ENCODE peak calls at places on chromosome 7, in five cellular contexts. T is heart right ventricle; I is right atrium auricular region; S is CD8-positive, alpha-beta T cell; U is H1. G is an unnamed sample. For H3K4me1 and H3K36me3, the result is how much of the 10 kb centered on the place peaks cover.

GRCh38 chr7:110775046-110775445 is 315.9 kb upstream of the LRRN3 start:
- DNase-seq in T (no peak), S (no peak), U (no peak), I (no peak), G (no peak)

GRCh38 chr7:150938566-150938965 is 39.6 kb downstream of the KCNH2 start:
- DNase-seq in T (no peak), I (no peak), U (no peak), S (no peak), G (no peak)

GRCh38 chr7:122528879-122529481 is 169.9 kb downstream of the RNF133 start:
- DNase-seq in U (no peak), I (no peak), T (no peak), S (no peak), G (no peak)

GRCh38 chr7:101784275-101785127 is 32.9 kb upstream of the CUX1 start:
- DNase-seq in T (no peak), U (no peak), I (no peak), S (no peak), G (no peak)

GRCh38 chr7:32117837-32118236 is 47.6 kb upstream of the PDE1C start:
- DNase-seq in U (no peak), T (no peak), I (no peak), S (no peak), G (no peak)

GRCh38 chr7:30523466-30523865 is 18.8 kb upstream of the GGCT start:
- DNase-seq in U (no peak), I (no peak), S (no peak), T (no peak), G (no peak)

GRCh38 chr7:151012031-151012692 is 12.1 kb downstream of the ATG9B start:
- DNase-seq in U (no peak), I (no peak), S (peak), T (no peak), G (no peak)

GRCh38 chr7:36289833-36290661 is 99.6 kb upstream of the ANLN start:
- DNase-seq in U (no peak), I (no peak), T (no peak), S (no peak), G (peak)

GRCh38 chr7:80277434-80278427 is 143.1 kb downstream of the GNAI1 start:
- DNase-seq in I (no peak), S (no peak), U (no peak), T (no peak), G (no peak)

GRCh38 chr7:121624922-121625321 is 228.8 kb upstream of the FAM3C start:
- DNase-seq in I (peak), S (no peak), U (no peak), T (peak), G (no peak)

GRCh38 chr7:111639894-111640293 is 77.6 kb upstream of the IMMP2L start:
- DNase-seq in T (no peak), I (no peak), S (no peak), U (no peak), G (no peak)

DNA sequence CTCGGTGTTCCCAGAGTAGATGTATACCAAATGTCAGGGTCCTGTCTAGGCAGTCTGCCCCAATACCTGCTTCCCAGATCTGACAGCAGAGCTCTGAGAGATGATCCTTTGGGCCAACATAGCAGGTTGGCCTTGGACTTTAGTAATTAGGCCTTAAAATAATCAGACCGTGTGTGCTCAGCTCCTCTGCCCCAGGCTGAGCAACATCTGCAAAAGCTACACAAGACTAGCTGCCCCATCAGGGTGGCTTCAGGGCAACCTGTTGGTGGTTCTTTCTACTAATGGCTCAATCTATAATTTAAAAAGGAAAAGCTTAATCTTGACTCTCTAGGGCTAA is 55.4 kb downstream of the GSDME start:
- DNase-seq in T (no peak), U (peak), I (no peak), S (no peak), G (no peak)
- H3K4me1 ChIP-seq in T (under half), U (under half), I (half or more), S (under half), G (under half)

DNA sequence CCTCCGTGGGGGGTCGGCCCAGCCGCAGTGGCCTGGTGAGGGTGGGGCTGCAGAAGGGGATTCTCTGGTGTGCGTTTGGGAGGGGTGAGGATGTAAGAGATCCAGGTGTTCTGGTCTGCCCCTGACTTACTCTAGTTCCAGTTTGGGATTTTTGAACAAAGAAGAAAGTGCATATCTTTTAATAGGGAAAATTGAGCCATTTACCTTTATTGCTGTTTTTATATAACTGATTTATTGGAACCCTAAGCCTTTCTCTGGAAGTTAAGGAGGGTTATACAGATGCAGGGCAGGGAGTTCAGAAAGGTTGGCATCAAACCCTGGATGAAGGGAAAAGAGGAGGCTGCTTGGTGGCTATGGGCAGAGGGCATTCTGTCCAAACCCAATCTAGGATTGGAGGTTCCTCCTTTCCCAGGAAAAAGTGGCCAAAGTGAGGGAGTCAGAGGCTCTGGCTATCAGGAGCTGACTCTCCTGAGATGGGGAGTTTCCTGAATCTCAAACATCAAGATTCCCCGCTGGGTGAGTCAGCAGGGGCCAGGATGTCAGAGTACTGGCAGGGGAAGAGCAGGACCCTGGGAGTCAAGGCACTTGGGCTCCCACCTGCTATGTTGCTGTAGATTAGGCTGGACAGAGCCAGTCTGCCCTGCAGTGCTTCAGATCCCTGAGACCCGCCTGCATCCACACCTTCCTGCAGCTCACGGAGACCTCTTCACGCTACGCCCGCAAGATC is 67.5 kb downstream of the CLIP2 start:
- DNase-seq in T (no peak), U (no peak), I (no peak), S (no peak), G (no peak)
- H3K36me3 ChIP-seq in T (under half), U (under half), I (under half), S (under half), G (under half)

GRCh38 chr7:26630361-26630760 is 234.0 kb downstream of the SKAP2 start:
- DNase-seq in S (no peak), U (no peak), I (no peak), T (no peak), G (no peak)
- H3K4me1 ChIP-seq in S (under half), U (under half), I (under half), T (under half), G (under half)

GRCh38 chr7:105638324-105638723 is 57.0 kb upstream of the EFCAB10 start:
- DNase-seq in T (no peak), U (no peak), S (no peak), I (no peak), G (no peak)

GRCh38 chr7:105636982-105637381 is 55.7 kb upstream of the EFCAB10 start:
- DNase-seq in I (no peak), S (no peak), U (no peak), T (no peak), G (no peak)

GRCh38 chr7:105638942-105639495 is 57.7 kb upstream of the EFCAB10 start:
- DNase-seq in S (no peak), T (no peak), I (no peak), U (peak), G (no peak)

GRCh38 chr7:105639677-105640493 is 58.6 kb upstream of the EFCAB10 start:
- DNase-seq in T (no peak), U (peak), S (no peak), I (no peak), G (no peak)

GRCh38 chr7:105637755-105638154 is 56.5 kb upstream of the EFCAB10 start:
- DNase-seq in I (no peak), U (no peak), T (no peak), S (no peak), G (no peak)
- H3K36me3 ChIP-seq in I (under half), U (under half), T (under half), S (half or more), G (half or more)